ENCODE peak calls at places on chromosomes 11 and 22, in eight cellular contexts. X is stimulated activated CD4-positive, alpha-beta T cell treated with anti-CD3 and anti-CD28 coated beads, Interleukin-2, amount 100 ng/mL, for 4 hours; J is HT1080; C is DMS153; R is cardiac muscle cell; P is HEK293T; M is brain microvascular endothelial cell; E is activated CD4-positive, CD25-positive, alpha-beta regulatory T cell. G is an unnamed sample.

GRCh38 chr11:121451982-121452608 is at the start of gene SORL1:
- DNase-seq in X (peak; percentile 56), J (peak; percentile 23), C (peak; percentile 47), R (peak; percentile 38), P (peak; percentile 86), M (no peak), E (peak; percentile 36), G (no peak)

GRCh38 chr11:35178067-35178805 is 39.3 kb downstream of the CD44 start:
- DNase-seq in X (no peak), J (no peak), C (no peak), R (no peak), P (no peak), M (no peak), E (no peak), G (no peak)

GRCh38 chr11:43278302-43278956 is 33.4 kb upstream of the API5 start:
- DNase-seq in X (no peak), J (peak; percentile 34), C (peak; percentile 43), R (peak; percentile 34), P (peak; percentile 42), M (peak; percentile 9), E (no peak), G (no peak)

GRCh38 chr11:112016765-112017356 is 8.3 kb upstream of the DLAT start:
- DNase-seq in X (no peak), J (no peak), C (no peak), R (peak; percentile 40), P (no peak), M (no peak), E (no peak), G (no peak)

GRCh38 chr11:59216654-59217640 is 4.2 kb upstream of the MPEG1 start:
- DNase-seq in X (no peak), J (peak; percentile 69), C (no peak), R (peak; percentile 42), P (no peak), M (no peak), E (no peak), G (no peak)

GRCh38 chr11:87322570-87322969 is 284.8 kb downstream of the TMEM135 start:
- DNase-seq in X (no peak), J (no peak), C (no peak), R (no peak), P (no peak), M (no peak), E (no peak), G (no peak)

GRCh38 chr11:1308745-1309497 is 511 bp downstream of the TOLLIP start:
- DNase-seq in X (no peak), J (no peak), C (no peak), R (no peak), P (no peak), M (no peak), E (no peak), G (no peak)

GRCh38 chr11:115528217-115528616 is 24.0 kb upstream of the CADM1 start:
- DNase-seq in X (no peak), J (no peak), C (no peak), R (no peak), P (no peak), M (no peak), E (no peak), G (no peak)

GRCh38 chr11:796565-797299 is 1.3 kb downstream of the SLC25A22 start:
- DNase-seq in X (no peak), J (no peak), C (no peak), R (no peak), P (peak; percentile 30), M (no peak), E (no peak), G (no peak)

GRCh38 chr11:45157247-45158209 is 11.1 kb downstream of the PRDM11 start:
- DNase-seq in X (no peak), J (no peak), C (no peak), R (no peak), P (no peak), M (no peak), E (no peak), G (no peak)

GRCh38 chr11:129331217-129331616 is 44.4 kb upstream of the BARX2 start:
- DNase-seq in X (no peak), J (peak; percentile 13), C (no peak), R (peak; percentile 9), P (no peak), M (no peak), E (no peak), G (no peak)

GRCh38 chr22:39513791-39514190 is 6.6 kb upstream of the ATF4 start:
- DNase-seq in X (no peak), J (no peak), C (no peak), R (no peak), P (no peak), M (no peak), E (no peak), G (no peak)

GRCh38 chr11:117479372-117479771 is 151.7 kb downstream of the CEP164 start:
- DNase-seq in X (no peak), J (no peak), C (no peak), R (no peak), P (no peak), M (no peak), E (no peak), G (no peak)

GRCh38 chr11:65680192-65680743 is 17.6 kb upstream of the RELA start:
- DNase-seq in X (no peak), J (no peak), C (no peak), R (no peak), P (no peak), M (no peak), E (no peak), G (no peak)

GRCh38 chr11:111213256-111213655 is 32.3 kb upstream of the POU2AF2 start:
- DNase-seq in X (no peak), J (peak; percentile 16), C (no peak), R (no peak), P (no peak), M (no peak), E (no peak), G (no peak)

GRCh38 chr22:31040542-31041398 is 40.3 kb upstream of the SMTN start:
- DNase-seq in X (no peak), J (no peak), C (no peak), R (no peak), P (no peak), M (no peak), E (no peak), G (no peak)

GRCh38 chr11:87063982-87064381 is 26.2 kb downstream of the TMEM135 start:
- DNase-seq in X (no peak), J (peak; percentile 49), C (no peak), R (no peak), P (no peak), M (peak; percentile 29), E (no peak), G (peak; percentile 23)

GRCh38 chr11:109862808-109863207 is 230.4 kb upstream of the ZC3H12C start:
- DNase-seq in X (no peak), J (no peak), C (no peak), R (no peak), P (no peak), M (no peak), E (no peak), G (no peak)

GRCh38 chr11:45156201-45156600 is 9.8 kb downstream of the PRDM11 start:
- DNase-seq in X (no peak), J (no peak), C (no peak), R (no peak), P (no peak), M (no peak), E (no peak), G (no peak)

GRCh38 chr22:31091106-31091975 is 10.2 kb downstream of the SMTN start:
- DNase-seq in X (no peak), J (no peak), C (no peak), R (no peak), P (no peak), M (no peak), E (no peak), G (no peak)